ENCODE peak calls at places on chromosomes 11 and 22, in nine cellular contexts. G, Y, T, L, W, U, Q, J and H are unnamed samples.

GRCh38 chr11:118164885-118165284 is 11.6 kb downstream of the SCN2B start:
- DNase-seq in W (no peak), U (no peak), L (no peak), Y (no peak), Q (no peak), T (no peak), J (no peak), G (no peak), H (no peak)

GRCh38 chr11:3004481-3004880 is 12.4 kb upstream of the NAP1L4 start:
- DNase-seq in Y (no peak), L (no peak), U (no peak), W (peak), T (no peak), Q (no peak), J (no peak), G (no peak), H (no peak)

GRCh38 chr11:2267306-2267861 is 3.0 kb downstream of the ASCL2 start:
- DNase-seq in J (no peak), Q (no peak), W (peak), G (no peak), Y (no peak), L (no peak), T (no peak), U (no peak), H (no peak)

GRCh38 chr22:24554316-24555159 is at the start of gene GUCD1:
- DNase-seq in G (peak), L (no peak), J (no peak), Y (peak), W (no peak), U (no peak), Q (peak), T (no peak), H (peak)

GRCh38 chr11:120105576-120105975 is 32.3 kb downstream of the TRIM29 start:
- DNase-seq in Q (no peak), G (no peak), Y (no peak), U (no peak), J (no peak), W (no peak), L (no peak), T (no peak), H (no peak)

GRCh38 chr22:19842386-19843106 is 12.1 kb downstream of the GNB1L start:
- DNase-seq in U (no peak), T (no peak), J (no peak), G (no peak), W (no peak), L (no peak), Y (no peak), Q (no peak), H (no peak)

GRCh38 chr11:13720940-13721339 is 52.5 kb downstream of the FAR1 start:
- DNase-seq in J (no peak), W (no peak), G (no peak), U (no peak), T (no peak), Y (peak), Q (no peak), L (no peak), H (no peak)

GRCh38 chr11:66317766-66318575 is 1.1 kb upstream of the CD248 start:
- DNase-seq in J (peak), T (no peak), L (no peak), W (no peak), G (peak), Q (no peak), U (no peak), Y (peak), H (no peak)